ENCODE peak calls at places on chromosomes 2 and 18, in six cellular contexts. M, Y, V, T, K and O are unnamed samples.

GRCh38 chr2:127101048-127101611 is 5.8 kb downstream of the BIN1 start:
- DNase-seq in T (no peak), Y (no peak), K (no peak), M (no peak), V (no peak), O (no peak)

GRCh38 chr2:25160376-25160775 is 8.0 kb downstream of the POMC start:
- DNase-seq in T (no peak), Y (no peak), V (no peak), K (no peak), M (no peak), O (no peak)

GRCh38 chr2:16525265-16525887 is 140.3 kb downstream of the CYRIA start:
- DNase-seq in M (no peak), K (no peak), V (no peak), Y (peak; percentile 24), T (no peak), O (no peak)

GRCh38 chr18:74425876-74426275 is 31.2 kb downstream of the DIPK1C start:
- DNase-seq in Y (no peak), K (no peak), V (no peak), T (no peak), M (no peak), O (no peak)

GRCh38 chr2:199261221-199261620 is 196.5 kb downstream of the SATB2 start:
- DNase-seq in M (no peak), K (peak; percentile 4), Y (no peak), T (peak; percentile 10), V (no peak), O (no peak)

GRCh38 chr2:28993211-28993960 is 12.3 kb downstream of the TOGARAM2 start:
- DNase-seq in K (no peak), V (no peak), T (no peak), M (no peak), Y (no peak), O (no peak)

GRCh38 chr2:109371481-109372170 is 242.1 kb downstream of the SEPTIN10 start:
- DNase-seq in T (no peak), V (no peak), M (no peak), K (no peak), Y (no peak), O (no peak)

GRCh38 chr2:237625777-237626176 is 1.6 kb upstream of the LRRFIP1 start:
- DNase-seq in K (no peak), Y (no peak), V (no peak), T (no peak), M (no peak), O (no peak)

GRCh38 chr2:38443021-38443541 is 66.0 kb upstream of the ATL2 start:
- DNase-seq in T (no peak), M (peak; percentile 28), K (no peak), Y (no peak), V (no peak), O (peak; percentile 25)

GRCh38 chr2:144774786-144775185 is 254.9 kb upstream of the ZEB2 start:
- DNase-seq in K (no peak), V (no peak), Y (no peak), T (no peak), M (no peak), O (no peak)

GRCh38 chr2:233480490-233481202 is 85.9 kb downstream of the USP40 start:
- DNase-seq in T (no peak), K (peak; percentile 73), V (no peak), M (no peak), Y (no peak), O (no peak)

GRCh38 chr2:17878222-17879136 is at the start of gene KCNS3:
- DNase-seq in K (peak; percentile 15), V (no peak), M (peak; percentile 5), T (peak; percentile 20), Y (peak; percentile 40), O (no peak)

GRCh38 chr2:8856176-8856575 is 18.8 kb upstream of the KIDINS220 start:
- DNase-seq in T (no peak), M (no peak), K (no peak), V (no peak), Y (no peak), O (no peak)

GRCh38 chr2:48589170-48589767 is 28.4 kb upstream of the GTF2A1L start:
- DNase-seq in M (peak; percentile 30), K (no peak), Y (peak; percentile 17), T (peak; percentile 57), V (no peak), O (no peak)

GRCh38 chr2:240857039-240858008 is 11.3 kb upstream of the AGXT start:
- DNase-seq in V (no peak), M (no peak), T (no peak), K (no peak), Y (no peak), O (no peak)

GRCh38 chr18:24609249-24609648 is 148.8 kb downstream of the HRH4 start:
- DNase-seq in Y (no peak), V (no peak), M (no peak), T (no peak), K (no peak), O (no peak)

GRCh38 chr18:8116346-8117007 is 492.8 kb upstream of the RAB12 start:
- DNase-seq in M (no peak), Y (no peak), V (no peak), T (peak; percentile 13), K (no peak), O (no peak)

GRCh38 chr2:119230630-119231185 is 7.1 kb downstream of the STEAP3 start:
- DNase-seq in M (no peak), T (no peak), V (no peak), K (no peak), Y (no peak), O (no peak)

GRCh38 chr2:209340522-209340921 is 83.3 kb upstream of the MAP2 start:
- DNase-seq in Y (no peak), M (no peak), T (no peak), V (no peak), K (no peak), O (no peak)

GRCh38 chr2:175181104-175181876 is at the start of gene ATP5MC3:
- DNase-seq in K (peak; percentile 93), Y (peak; percentile 94), V (peak; percentile 91), T (peak; percentile 95), M (peak; percentile 89), O (peak; percentile 91)

GRCh38 chr2:11748018-11748860 is 1.8 kb downstream of the LPIN1 start:
- DNase-seq in M (no peak), T (no peak), V (no peak), K (no peak), Y (peak; percentile 32), O (no peak)

GRCh38 chr2:124559236-124559635 is 534.1 kb downstream of the CNTNAP5 start:
- DNase-seq in V (no peak), Y (no peak), K (no peak), T (no peak), M (no peak), O (no peak)

GRCh38 chr2:200352631-200353030 is 46.1 kb downstream of the SPATS2L start:
- DNase-seq in K (no peak), M (no peak), Y (no peak), T (no peak), V (no peak), O (no peak)

GRCh38 chr2:26577442-26578433 is 63.4 kb downstream of the CIB4 start:
- DNase-seq in K (peak; percentile 33), M (peak; percentile 61), Y (peak; percentile 77), V (no peak), T (peak; percentile 93), O (peak; percentile 25)

GRCh38 chr2:163563336-163563735 is 172.5 kb downstream of the FIGN start:
- DNase-seq in V (no peak), T (no peak), Y (no peak), K (no peak), M (no peak), O (no peak)

GRCh38 chr2:222582931-222583330 is 73.0 kb downstream of the FARSB start:
- DNase-seq in M (no peak), V (no peak), Y (no peak), K (no peak), T (no peak), O (no peak)

GRCh38 chr2:127606594-127607398 is 39.2 kb upstream of the GPR17 start:
- DNase-seq in M (no peak), K (no peak), Y (no peak), V (no peak), T (no peak), O (no peak)

GRCh38 chr2:194104687-194105086 is 1552.3 kb upstream of the SLC39A10 start:
- DNase-seq in Y (no peak), K (no peak), M (no peak), T (no peak), V (peak; percentile 77), O (no peak)

GRCh38 chr2:160306985-160307384 is 106.9 kb upstream of the ITGB6 start:
- DNase-seq in K (no peak), M (no peak), T (no peak), Y (no peak), V (no peak), O (no peak)